ENCODE peak calls at places on chromosomes 16 and 17, in nine cellular contexts. One of them, this sample, is unnamed.

GRCh38 chr17:36768355-36768754 is 167.0 kb downstream of the MRM1 start:
- DNase-seq in lower leg skin: no peak
- DNase-seq in mucosa of descending colon: no peak
- DNase-seq in progenitor cell of endocrine pancreas: no peak
- DNase-seq in heart left ventricle: no peak
- DNase-seq in GM13976: no peak
- DNase-seq in hepatocyte: no peak
- DNase-seq in WTC11: peak
- DNase-seq in ovary: no peak
- DNase-seq in this sample: no peak

GRCh38 chr17:35167666-35168065 is 20.0 kb downstream of the UNC45B start:
- DNase-seq in lower leg skin: no peak
- DNase-seq in mucosa of descending colon: no peak
- DNase-seq in progenitor cell of endocrine pancreas: no peak
- DNase-seq in heart left ventricle: no peak
- DNase-seq in GM13976: no peak
- DNase-seq in hepatocyte: no peak
- DNase-seq in WTC11: no peak
- DNase-seq in ovary: no peak
- DNase-seq in this sample: no peak

GRCh38 chr17:17935321-17936271 is 36.6 kb downstream of the TOM1L2 start:
- DNase-seq in lower leg skin: peak
- DNase-seq in mucosa of descending colon: no peak
- DNase-seq in progenitor cell of endocrine pancreas: no peak
- DNase-seq in heart left ventricle: no peak
- DNase-seq in GM13976: no peak
- DNase-seq in hepatocyte: peak
- DNase-seq in WTC11: no peak
- DNase-seq in ovary: no peak
- DNase-seq in this sample: no peak

GRCh38 chr17:58960068-58960467 is 146.6 kb downstream of the TRIM37 start:
- DNase-seq in lower leg skin: no peak
- DNase-seq in mucosa of descending colon: no peak
- DNase-seq in progenitor cell of endocrine pancreas: no peak
- DNase-seq in heart left ventricle: no peak
- DNase-seq in GM13976: peak
- DNase-seq in hepatocyte: peak
- DNase-seq in WTC11: no peak
- DNase-seq in ovary: no peak
- DNase-seq in this sample: no peak

GRCh38 chr17:50117202-50118040 is 12.5 kb downstream of the SAMD14 start:
- DNase-seq in lower leg skin: no peak
- DNase-seq in mucosa of descending colon: peak
- DNase-seq in progenitor cell of endocrine pancreas: peak
- DNase-seq in heart left ventricle: peak
- DNase-seq in GM13976: peak
- DNase-seq in hepatocyte: peak
- DNase-seq in WTC11: peak
- DNase-seq in ovary: peak
- DNase-seq in this sample: peak

GRCh38 chr17:73722163-73722562 is 77.9 kb upstream of the SDK2 start:
- DNase-seq in lower leg skin: no peak
- DNase-seq in mucosa of descending colon: no peak
- DNase-seq in progenitor cell of endocrine pancreas: no peak
- DNase-seq in heart left ventricle: no peak
- DNase-seq in GM13976: no peak
- DNase-seq in hepatocyte: no peak
- DNase-seq in WTC11: no peak
- DNase-seq in ovary: no peak
- DNase-seq in this sample: no peak

GRCh38 chr17:81405382-81406005 is 10.2 kb downstream of the BAHCC1 start:
- DNase-seq in lower leg skin: no peak
- DNase-seq in mucosa of descending colon: no peak
- DNase-seq in progenitor cell of endocrine pancreas: no peak
- DNase-seq in heart left ventricle: peak
- DNase-seq in GM13976: no peak
- DNase-seq in hepatocyte: peak
- DNase-seq in WTC11: no peak
- DNase-seq in ovary: peak
- DNase-seq in this sample: peak

GRCh38 chr16:86261379-86261778 is 248.9 kb upstream of the FOXF1 start:
- DNase-seq in lower leg skin: no peak
- DNase-seq in mucosa of descending colon: no peak
- DNase-seq in progenitor cell of endocrine pancreas: no peak
- DNase-seq in heart left ventricle: no peak
- DNase-seq in GM13976: no peak
- DNase-seq in hepatocyte: no peak
- DNase-seq in WTC11: no peak
- DNase-seq in ovary: no peak
- DNase-seq in this sample: no peak

GRCh38 chr16:10877472-10877946 is 507 bp downstream of the CIITA start:
- DNase-seq in lower leg skin: no peak
- DNase-seq in mucosa of descending colon: no peak
- DNase-seq in progenitor cell of endocrine pancreas: no peak
- DNase-seq in heart left ventricle: no peak
- DNase-seq in GM13976: no peak
- DNase-seq in hepatocyte: no peak
- DNase-seq in WTC11: no peak
- DNase-seq in ovary: no peak
- DNase-seq in this sample: no peak

DNA sequence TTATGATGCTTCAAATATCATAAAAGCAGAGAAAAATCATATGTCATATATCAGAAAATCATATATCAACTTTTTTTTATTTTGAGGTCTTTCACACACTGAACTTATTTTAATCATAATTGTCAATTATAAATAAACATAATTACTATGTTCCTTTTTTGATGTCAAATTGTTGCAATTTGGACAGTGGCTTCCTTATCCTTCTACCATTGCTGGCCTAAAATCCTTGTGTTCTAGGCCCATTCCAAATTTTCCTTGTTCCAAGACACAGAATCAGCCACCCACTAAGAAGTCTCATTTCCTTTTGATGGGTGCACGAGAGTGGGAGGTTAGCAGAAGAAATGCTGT is 28.9 kb downstream of the G6PC1 start:
- DNase-seq in lower leg skin: no peak
- DNase-seq in mucosa of descending colon: no peak
- DNase-seq in progenitor cell of endocrine pancreas: no peak
- DNase-seq in heart left ventricle: no peak
- DNase-seq in GM13976: no peak
- DNase-seq in hepatocyte: no peak
- DNase-seq in WTC11: no peak
- DNase-seq in ovary: no peak
- DNase-seq in this sample: no peak
- TF ChIP-seq CTCF in lower leg skin: no peak
- TF ChIP-seq CTCF in mucosa of descending colon: no peak
- TF ChIP-seq CTCF in progenitor cell of endocrine pancreas: no peak
- TF ChIP-seq CTCF in heart left ventricle: no peak
- TF ChIP-seq CTCF in GM13976: no peak
- TF ChIP-seq CTCF in hepatocyte: no peak
- TF ChIP-seq CTCF in WTC11: no peak
- TF ChIP-seq CTCF in ovary: no peak
- TF ChIP-seq CTCF in this sample: no peak

GRCh38 chr16:66752379-66752778 is 970 bp upstream of the DYNC1LI2 start:
- DNase-seq in lower leg skin: no peak
- DNase-seq in mucosa of descending colon: no peak
- DNase-seq in progenitor cell of endocrine pancreas: no peak
- DNase-seq in heart left ventricle: no peak
- DNase-seq in GM13976: no peak
- DNase-seq in hepatocyte: no peak
- DNase-seq in WTC11: no peak
- DNase-seq in ovary: no peak
- DNase-seq in this sample: no peak

GRCh38 chr16:66754211-66754610 is 2.8 kb upstream of the DYNC1LI2 start:
- DNase-seq in lower leg skin: no peak
- DNase-seq in mucosa of descending colon: no peak
- DNase-seq in progenitor cell of endocrine pancreas: no peak
- DNase-seq in heart left ventricle: no peak
- DNase-seq in GM13976: no peak
- DNase-seq in hepatocyte: no peak
- DNase-seq in WTC11: no peak
- DNase-seq in ovary: no peak
- DNase-seq in this sample: no peak

GRCh38 chr16:66752958-66753357 is 1.5 kb upstream of the DYNC1LI2 start:
- DNase-seq in lower leg skin: no peak
- DNase-seq in mucosa of descending colon: no peak
- DNase-seq in progenitor cell of endocrine pancreas: no peak
- DNase-seq in heart left ventricle: no peak
- DNase-seq in GM13976: no peak
- DNase-seq in hepatocyte: no peak
- DNase-seq in WTC11: no peak
- DNase-seq in ovary: no peak
- DNase-seq in this sample: no peak

GRCh38 chr16:66751992-66752322 is 548 bp upstream of the DYNC1LI2 start:
- DNase-seq in lower leg skin: no peak
- DNase-seq in mucosa of descending colon: no peak
- DNase-seq in progenitor cell of endocrine pancreas: no peak
- DNase-seq in heart left ventricle: no peak
- DNase-seq in GM13976: no peak
- DNase-seq in hepatocyte: no peak
- DNase-seq in WTC11: no peak
- DNase-seq in ovary: no peak
- DNase-seq in this sample: no peak

DNA sequence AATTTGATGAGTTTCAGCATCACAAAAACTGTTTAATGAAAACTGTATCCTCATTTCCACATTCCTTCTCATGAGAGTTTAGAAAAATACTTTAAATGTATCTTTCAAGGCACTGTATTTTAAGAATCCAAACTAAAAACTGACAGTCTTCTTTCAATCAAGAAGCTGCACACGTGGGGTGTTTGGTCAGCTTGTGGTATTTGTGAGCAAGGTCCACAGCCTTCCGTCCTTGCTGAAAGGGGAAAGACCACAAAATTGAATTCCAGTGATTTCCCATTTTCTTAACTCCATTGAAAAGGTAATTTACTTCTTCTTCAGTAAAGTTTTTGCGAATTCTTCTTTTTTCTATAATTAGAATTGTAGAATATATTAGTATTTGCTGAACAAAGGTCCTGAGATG is 3.4 kb upstream of the DYNC1LI2 start:
- DNase-seq in lower leg skin: no peak
- DNase-seq in mucosa of descending colon: no peak
- DNase-seq in progenitor cell of endocrine pancreas: no peak
- DNase-seq in heart left ventricle: no peak
- DNase-seq in GM13976: no peak
- DNase-seq in hepatocyte: no peak
- DNase-seq in WTC11: no peak
- DNase-seq in ovary: no peak
- DNase-seq in this sample: no peak
- TF ChIP-seq CTCF in lower leg skin: no peak
- TF ChIP-seq CTCF in mucosa of descending colon: no peak
- TF ChIP-seq CTCF in progenitor cell of endocrine pancreas: no peak
- TF ChIP-seq CTCF in heart left ventricle: no peak
- TF ChIP-seq CTCF in GM13976: no peak
- TF ChIP-seq CTCF in hepatocyte: no peak
- TF ChIP-seq CTCF in WTC11: no peak
- TF ChIP-seq CTCF in ovary: no peak
- TF ChIP-seq CTCF in this sample: no peak

GRCh38 chr16:46830902-46831647 is at the start of gene C16orf87:
- DNase-seq in lower leg skin: peak
- DNase-seq in mucosa of descending colon: peak
- DNase-seq in progenitor cell of endocrine pancreas: peak
- DNase-seq in heart left ventricle: peak
- DNase-seq in GM13976: peak
- DNase-seq in hepatocyte: peak
- DNase-seq in WTC11: peak
- DNase-seq in ovary: peak
- DNase-seq in this sample: peak
- TF ChIP-seq CTCF in lower leg skin: no peak
- TF ChIP-seq CTCF in mucosa of descending colon: no peak
- TF ChIP-seq CTCF in progenitor cell of endocrine pancreas: no peak
- TF ChIP-seq CTCF in heart left ventricle: no peak
- TF ChIP-seq CTCF in GM13976: no peak
- TF ChIP-seq CTCF in hepatocyte: no peak
- TF ChIP-seq CTCF in WTC11: no peak
- TF ChIP-seq CTCF in ovary: no peak
- TF ChIP-seq CTCF in this sample: no peak

GRCh38 chr17:44266402-44267164 is 1.4 kb downstream of the SLC4A1 start:
- DNase-seq in lower leg skin: no peak
- DNase-seq in mucosa of descending colon: no peak
- DNase-seq in progenitor cell of endocrine pancreas: no peak
- DNase-seq in heart left ventricle: no peak
- DNase-seq in GM13976: no peak
- DNase-seq in hepatocyte: no peak
- DNase-seq in WTC11: no peak
- DNase-seq in ovary: no peak
- DNase-seq in this sample: no peak
- TF ChIP-seq CTCF in lower leg skin: no peak
- TF ChIP-seq CTCF in mucosa of descending colon: no peak
- TF ChIP-seq CTCF in progenitor cell of endocrine pancreas: no peak
- TF ChIP-seq CTCF in heart left ventricle: no peak
- TF ChIP-seq CTCF in GM13976: no peak
- TF ChIP-seq CTCF in hepatocyte: no peak
- TF ChIP-seq CTCF in WTC11: no peak
- TF ChIP-seq CTCF in ovary: no peak
- TF ChIP-seq CTCF in this sample: no peak

GRCh38 chr17:28381141-28381825 is 9.8 kb downstream of the SARM1 start:
- DNase-seq in lower leg skin: no peak
- DNase-seq in mucosa of descending colon: no peak
- DNase-seq in progenitor cell of endocrine pancreas: peak
- DNase-seq in heart left ventricle: no peak
- DNase-seq in GM13976: no peak
- DNase-seq in hepatocyte: peak
- DNase-seq in WTC11: peak
- DNase-seq in ovary: no peak
- DNase-seq in this sample: no peak
- TF ChIP-seq CTCF in lower leg skin: no peak
- TF ChIP-seq CTCF in mucosa of descending colon: no peak
- TF ChIP-seq CTCF in progenitor cell of endocrine pancreas: peak
- TF ChIP-seq CTCF in heart left ventricle: peak
- TF ChIP-seq CTCF in GM13976: peak
- TF ChIP-seq CTCF in hepatocyte: peak
- TF ChIP-seq CTCF in WTC11: peak
- TF ChIP-seq CTCF in ovary: no peak
- TF ChIP-seq CTCF in this sample: peak

GRCh38 chr16:69707920-69708683 is 18.3 kb downstream of the NQO1 start:
- DNase-seq in lower leg skin: peak
- DNase-seq in mucosa of descending colon: no peak
- DNase-seq in progenitor cell of endocrine pancreas: no peak
- DNase-seq in heart left ventricle: no peak
- DNase-seq in GM13976: no peak
- DNase-seq in hepatocyte: no peak
- DNase-seq in WTC11: no peak
- DNase-seq in ovary: no peak
- DNase-seq in this sample: no peak
- TF ChIP-seq CTCF in lower leg skin: no peak
- TF ChIP-seq CTCF in mucosa of descending colon: no peak
- TF ChIP-seq CTCF in progenitor cell of endocrine pancreas: no peak
- TF ChIP-seq CTCF in heart left ventricle: no peak
- TF ChIP-seq CTCF in GM13976: no peak
- TF ChIP-seq CTCF in hepatocyte: no peak
- TF ChIP-seq CTCF in WTC11: no peak
- TF ChIP-seq CTCF in ovary: no peak
- TF ChIP-seq CTCF in this sample: no peak

GRCh38 chr17:76593338-76593737 is 7.7 kb upstream of the ST6GALNAC2 start:
- DNase-seq in lower leg skin: no peak
- DNase-seq in mucosa of descending colon: no peak
- DNase-seq in progenitor cell of endocrine pancreas: no peak
- DNase-seq in heart left ventricle: no peak
- DNase-seq in GM13976: no peak
- DNase-seq in hepatocyte: no peak
- DNase-seq in WTC11: no peak
- DNase-seq in ovary: no peak
- DNase-seq in this sample: no peak
- TF ChIP-seq CTCF in lower leg skin: no peak
- TF ChIP-seq CTCF in mucosa of descending colon: no peak
- TF ChIP-seq CTCF in progenitor cell of endocrine pancreas: no peak
- TF ChIP-seq CTCF in heart left ventricle: no peak
- TF ChIP-seq CTCF in GM13976: no peak
- TF ChIP-seq CTCF in hepatocyte: no peak
- TF ChIP-seq CTCF in WTC11: no peak
- TF ChIP-seq CTCF in ovary: no peak
- TF ChIP-seq CTCF in this sample: no peak